ENCODE peak calls at places on chromosome 18, in seven cellular contexts. J is ovary, T is spleen, W is HCT116, D is fibroblast of pulmonary artery, A is fibroblast of mammary gland, R is AG04450. B is an unnamed sample.

GRCh38 chr18:79513381-79514081 is 117.8 kb downstream of the NFATC1 start:
- DNase-seq in J (peak; percentile 26), T (peak; percentile 70), W (no peak), D (no peak), A (no peak), R (no peak), B (no peak)

GRCh38 chr18:73636355-73636754 is 511.3 kb downstream of the FBXO15 start:
- DNase-seq in J (no peak), T (no peak), W (no peak), D (no peak), A (no peak), R (no peak), B (no peak)

GRCh38 chr18:74942319-74942910 is 266.5 kb downstream of the PTGR3 start:
- DNase-seq in J (no peak), T (no peak), W (no peak), D (no peak), A (no peak), R (no peak), B (no peak)

GRCh38 chr18:61285777-61286176 is 47.5 kb upstream of the CDH20 start:
- DNase-seq in J (no peak), T (no peak), W (no peak), D (no peak), A (no peak), R (no peak), B (no peak)

GRCh38 chr18:49878567-49878966 is 65.2 kb upstream of the ACAA2 start:
- DNase-seq in J (no peak), T (no peak), W (no peak), D (peak; percentile 36), A (peak; percentile 28), R (no peak), B (no peak)

GRCh38 chr18:499351-500229 is 911 bp downstream of the COLEC12 start:
- DNase-seq in J (peak; percentile 46), T (no peak), W (no peak), D (peak; percentile 63), A (peak; percentile 80), R (no peak), B (no peak)

GRCh38 chr18:34196231-34196630 is 28.5 kb downstream of the NOL4 start:
- DNase-seq in J (no peak), T (no peak), W (no peak), D (no peak), A (no peak), R (no peak), B (no peak)

GRCh38 chr18:61203151-61203550 is 130.1 kb upstream of the CDH20 start:
- DNase-seq in J (no peak), T (no peak), W (no peak), D (no peak), A (peak; percentile 5), R (no peak), B (peak; percentile 19)

GRCh38 chr18:9782073-9782857 is 74.2 kb downstream of the RAB31 start:
- DNase-seq in J (no peak), T (no peak), W (no peak), D (peak; percentile 97), A (peak; percentile 91), R (peak; percentile 85), B (peak; percentile 63)

GRCh38 chr18:61400714-61401113 is 67.5 kb downstream of the CDH20 start:
- DNase-seq in J (no peak), T (no peak), W (no peak), D (peak; percentile 62), A (peak; percentile 89), R (peak; percentile 7), B (peak; percentile 55)

GRCh38 chr18:24915547-24915946 is 436.4 kb downstream of the ZNF521 start:
- DNase-seq in J (no peak), T (no peak), W (no peak), D (peak; percentile 2), A (peak; percentile 70), R (peak; percentile 4), B (peak; percentile 8)

GRCh38 chr18:77058186-77058847 is 74.3 kb downstream of the MBP start:
- DNase-seq in J (peak; percentile 76), T (peak; percentile 86), W (no peak), D (no peak), A (peak; percentile 66), R (no peak), B (no peak)

GRCh38 chr18:50131591-50131990 is 63.4 kb downstream of the MYO5B start:
- DNase-seq in J (no peak), T (no peak), W (no peak), D (no peak), A (no peak), R (no peak), B (no peak)

GRCh38 chr18:49638209-49638785 is 76.4 kb downstream of the LIPG start:
- DNase-seq in J (no peak), T (peak; percentile 6), W (no peak), D (no peak), A (no peak), R (no peak), B (no peak)

GRCh38 chr18:2948038-2948437 is 64.9 kb downstream of the LPIN2 start:
- DNase-seq in J (no peak), T (no peak), W (peak; percentile 7), D (peak; percentile 81), A (peak; percentile 65), R (no peak), B (peak; percentile 15)
- TF ChIP-seq CTCF in J (peak; percentile 43), T (no peak), W (peak; percentile 36), D (peak; percentile 54), A (peak; percentile 37), R (peak; percentile 56), B (peak; percentile 42)

GRCh38 chr18:5895886-5896740 is 791 bp upstream of the TMEM200C start:
- DNase-seq in J (peak; percentile 60), T (peak; percentile 75), W (no peak), D (no peak), A (no peak), R (no peak), B (peak; percentile 16)

GRCh38 chr18:5894613-5895299 is 566 bp downstream of the TMEM200C start:
- DNase-seq in J (peak; percentile 43), T (peak; percentile 66), W (no peak), D (no peak), A (no peak), R (no peak), B (no peak)

GRCh38 chr18:5895300-5895885 is at the start of gene TMEM200C:
- DNase-seq in J (peak; percentile 48), T (no peak), W (no peak), D (no peak), A (no peak), R (no peak), B (no peak)

GRCh38 chr18:5892772-5893431 is 2.4 kb downstream of the TMEM200C start:
- DNase-seq in J (no peak), T (no peak), W (no peak), D (no peak), A (no peak), R (no peak), B (no peak)

DNA sequence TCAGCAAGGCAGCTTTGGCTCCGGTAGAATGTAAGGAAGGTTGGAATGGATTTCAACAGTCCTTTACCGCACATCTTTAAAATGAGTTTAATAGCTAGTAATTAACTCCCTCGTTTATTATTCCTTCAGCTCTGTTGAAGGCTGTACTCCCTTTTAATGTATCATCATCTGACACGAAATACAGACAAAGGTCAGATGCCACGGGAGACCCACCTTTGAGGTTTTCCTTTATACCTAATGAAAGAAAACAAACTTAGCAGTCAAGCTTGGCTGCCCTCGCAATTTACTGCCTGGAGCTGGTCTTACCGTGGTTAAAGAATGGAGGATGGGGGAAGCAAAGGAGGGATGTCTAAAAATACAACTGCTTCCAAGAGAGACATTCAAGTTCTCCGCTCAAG is 1.1 kb downstream of the TMEM200C start:
- DNase-seq in J (no peak), T (no peak), W (no peak), D (no peak), A (no peak), R (no peak), B (no peak)
- H3K4me3 ChIP-seq in J (no peak overlapping the region), T (peak overlapping the region; percentile 41), W (no peak overlapping the region), D (no peak overlapping the region), A (no peak overlapping the region), R (peak overlapping the region; percentile 74), B (peak overlapping the region; percentile 70)

GRCh38 chr18:4016391-4017049 is 438.6 kb downstream of the DLGAP1 start:
- DNase-seq in J (no peak), T (no peak), W (no peak), D (no peak), A (peak; percentile 21), R (no peak), B (no peak)

GRCh38 chr18:4020026-4020425 is 435.1 kb downstream of the DLGAP1 start:
- DNase-seq in J (no peak), T (no peak), W (no peak), D (no peak), A (no peak), R (no peak), B (no peak)

DNA sequence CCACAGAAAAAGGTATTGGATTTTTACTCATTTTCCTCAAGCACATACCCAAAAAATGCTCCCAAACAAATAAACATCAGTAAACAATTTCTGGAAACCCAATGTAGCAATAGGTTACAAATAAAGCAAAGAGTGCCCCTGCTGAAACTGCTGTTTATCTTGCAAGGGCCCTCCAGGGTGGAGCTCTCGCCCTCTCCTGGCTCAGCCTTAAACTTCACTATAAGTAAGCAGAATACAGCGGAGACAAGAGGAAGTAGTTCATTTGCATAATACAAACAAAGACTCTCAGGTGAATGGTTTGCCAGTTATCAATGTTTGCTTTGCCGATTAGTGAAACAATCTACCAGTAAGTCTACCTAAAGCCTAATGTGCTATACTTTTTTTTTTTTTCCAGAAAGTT is 437.6 kb downstream of the DLGAP1 start:
- DNase-seq in J (no peak), T (no peak), W (peak; percentile 38), D (peak; percentile 1), A (peak; percentile 24), R (no peak), B (no peak)
- TF ChIP-seq CTCF in J (no peak), T (no peak), W (peak; percentile 48), D (peak; percentile 23), A (peak; percentile 32), R (peak; percentile 12), B (peak; percentile 29)

GRCh38 chr18:44786697-44787096 is 106.0 kb downstream of the SETBP1 start:
- DNase-seq in J (no peak), T (no peak), W (no peak), D (no peak), A (no peak), R (no peak), B (no peak)
- H3K4me3 ChIP-seq in J (no peak overlapping the region), T (peak overlapping the region; percentile 13), W (no peak overlapping the region), D (no peak overlapping the region), A (no peak overlapping the region), R (no peak overlapping the region), B (no peak overlapping the region)

GRCh38 chr18:23669202-23669766 is 6.6 kb upstream of the ANKRD29 start:
- DNase-seq in J (no peak), T (no peak), W (no peak), D (no peak), A (no peak), R (no peak), B (no peak)
- TF ChIP-seq CTCF in J (no peak), T (no peak), W (no peak), D (no peak), A (no peak), R (no peak), B (no peak)